ENCODE peak calls at places on chromosomes 2 and 18, in seven cellular contexts. X is activated naive CD8-positive, alpha-beta T cell treated with anti-CD3 and anti-CD28 coated beads, Interleukin-2, amount 50 U/mL, for 16 hours; I is NCI-H748 treated with DMSO at 0.1 percent for 48 hours; S is activated T-helper 1 cell treated with Interleukin-2 at 50 U/mL for 16 hours; E is stimulated activated CD8-positive, alpha-beta memory T cell treated with anti-CD3 and anti-CD28 coated beads, Interleukin-12 subunit alpha, Interleukin-12 subunit beta, amount 100 ng/mL, for 1 hour; W is effector CD4-positive, alpha-beta T cell; Q is posterior cingulate gyrus. V is an unnamed sample.
A peak's percentile ranks its signal among the peaks of the same experiment; 100 is the strongest.

GRCh38 chr2:211129798-211130197 is 573.4 kb downstream of the CPS1 start:
- DNase-seq in S (no peak), Q (no peak), W (no peak), I (no peak), E (no peak), X (no peak), V (no peak)

GRCh38 chr2:95345415-95346235 is 48.5 kb downstream of the KCNIP3 start:
- DNase-seq in Q (peak; percentile 80), X (no peak), I (peak; percentile 33), S (peak; percentile 28), W (peak; percentile 15), E (peak; percentile 7), V (peak; percentile 93)

GRCh38 chr2:97718051-97718882 is 4.9 kb downstream of the ZAP70 start:
- DNase-seq in S (peak; percentile 59), X (no peak), E (peak; percentile 60), W (peak; percentile 60), I (no peak), Q (peak; percentile 19), V (no peak)

GRCh38 chr2:17136895-17137294 is 381.3 kb downstream of the RAD51AP2 start:
- DNase-seq in X (no peak), E (no peak), Q (no peak), S (no peak), I (no peak), W (no peak), V (no peak)

GRCh38 chr2:165058471-165059265 is 103.3 kb upstream of the SLC38A11 start:
- DNase-seq in E (no peak), X (no peak), S (no peak), I (no peak), W (no peak), Q (no peak), V (no peak)

GRCh38 chr2:105464325-105464724 is 65.5 kb upstream of the FHL2 start:
- DNase-seq in X (no peak), Q (no peak), W (no peak), I (no peak), S (no peak), E (no peak), V (no peak)

GRCh38 chr18:79819951-79820351 is 22.2 kb downstream of the KCNG2 start:
- DNase-seq in X (no peak), Q (no peak), I (no peak), W (no peak), E (no peak), S (no peak), V (no peak)

GRCh38 chr2:6864938-6865345 is 765 bp downstream of the CMPK2 start:
- DNase-seq in Q (no peak), W (peak; percentile 8), S (no peak), X (no peak), I (no peak), E (no peak), V (no peak)

GRCh38 chr2:203623104-203623503 is 83.3 kb upstream of the CD28 start:
- DNase-seq in S (no peak), X (no peak), E (no peak), I (no peak), Q (no peak), W (no peak), V (no peak)

GRCh38 chr2:175872716-175873115 is 129.4 kb downstream of the LNPK start:
- DNase-seq in Q (no peak), I (no peak), X (no peak), S (no peak), E (no peak), W (no peak), V (no peak)

GRCh38 chr2:235458839-235459273 is 35.0 kb upstream of the AGAP1 start:
- DNase-seq in Q (no peak), S (no peak), X (no peak), I (no peak), W (no peak), E (no peak), V (peak; percentile 63)

GRCh38 chr18:2602844-2603243 is 31.5 kb downstream of the NDC80 start:
- DNase-seq in I (no peak), X (no peak), S (no peak), W (no peak), Q (no peak), E (no peak), V (no peak)